ENCODE peak calls at places on chromosomes 16 and 17, in seven cellular contexts. One of them, this sample, is unnamed.

GRCh38 chr17:78558181-78558850 is 18.9 kb downstream of the DNAH17 start:
- DNase-seq in cardiac muscle cell: peak
- DNase-seq in heart left ventricle: no peak
- DNase-seq in ovary: no peak
- DNase-seq in A549: peak
- DNase-seq in brain microvascular endothelial cell: peak
- DNase-seq in adipocyte: peak
- DNase-seq in this sample: peak

GRCh38 chr16:27253526-27253930 is 15.0 kb downstream of the NSMCE1 start:
- DNase-seq in cardiac muscle cell: peak
- DNase-seq in heart left ventricle: no peak
- DNase-seq in ovary: no peak
- DNase-seq in A549: peak
- DNase-seq in brain microvascular endothelial cell: peak
- DNase-seq in adipocyte: peak
- DNase-seq in this sample: peak

GRCh38 chr17:29929006-29929543 is 953 bp downstream of the SSH2 start:
- DNase-seq in cardiac muscle cell: peak
- DNase-seq in heart left ventricle: no peak
- DNase-seq in ovary: no peak
- DNase-seq in A549: no peak
- DNase-seq in brain microvascular endothelial cell: peak
- DNase-seq in adipocyte: peak
- DNase-seq in this sample: peak

GRCh38 chr16:66746682-66747081 is 4.7 kb downstream of the DYNC1LI2 start:
- DNase-seq in cardiac muscle cell: peak
- DNase-seq in heart left ventricle: no peak
- DNase-seq in ovary: no peak
- DNase-seq in A549: no peak
- DNase-seq in brain microvascular endothelial cell: no peak
- DNase-seq in adipocyte: no peak
- DNase-seq in this sample: no peak

GRCh38 chr16:23394141-23394540 is 58.8 kb downstream of the COG7 start:
- DNase-seq in cardiac muscle cell: no peak
- DNase-seq in heart left ventricle: no peak
- DNase-seq in ovary: no peak
- DNase-seq in A549: no peak
- DNase-seq in brain microvascular endothelial cell: no peak
- DNase-seq in adipocyte: no peak
- DNase-seq in this sample: no peak

GRCh38 chr17:885971-886571 is 93.5 kb downstream of the NXN start:
- DNase-seq in cardiac muscle cell: no peak
- DNase-seq in heart left ventricle: peak
- DNase-seq in ovary: peak
- DNase-seq in A549: no peak
- DNase-seq in brain microvascular endothelial cell: no peak
- DNase-seq in adipocyte: no peak
- DNase-seq in this sample: no peak

GRCh38 chr16:75131081-75131480 is 14.5 kb upstream of the LDHD start:
- DNase-seq in cardiac muscle cell: no peak
- DNase-seq in heart left ventricle: no peak
- DNase-seq in ovary: no peak
- DNase-seq in A549: no peak
- DNase-seq in brain microvascular endothelial cell: no peak
- DNase-seq in adipocyte: no peak
- DNase-seq in this sample: no peak

GRCh38 chr17:6487243-6488007 is 43.2 kb downstream of the PIMREG start:
- DNase-seq in cardiac muscle cell: peak
- DNase-seq in heart left ventricle: no peak
- DNase-seq in ovary: no peak
- DNase-seq in A549: no peak
- DNase-seq in brain microvascular endothelial cell: no peak
- DNase-seq in adipocyte: no peak
- DNase-seq in this sample: no peak

GRCh38 chr17:62675701-62676100 is 48.2 kb downstream of the MRC2 start:
- DNase-seq in cardiac muscle cell: no peak
- DNase-seq in heart left ventricle: no peak
- DNase-seq in ovary: no peak
- DNase-seq in A549: no peak
- DNase-seq in brain microvascular endothelial cell: no peak
- DNase-seq in adipocyte: no peak
- DNase-seq in this sample: no peak

GRCh38 chr17:2722611-2723010 is 11.0 kb upstream of the CLUH start:
- DNase-seq in cardiac muscle cell: no peak
- DNase-seq in heart left ventricle: no peak
- DNase-seq in ovary: no peak
- DNase-seq in A549: no peak
- DNase-seq in brain microvascular endothelial cell: no peak
- DNase-seq in adipocyte: no peak
- DNase-seq in this sample: no peak

GRCh38 chr17:2723997-2724782 is 12.6 kb upstream of the CLUH start:
- DNase-seq in cardiac muscle cell: no peak
- DNase-seq in heart left ventricle: peak
- DNase-seq in ovary: no peak
- DNase-seq in A549: no peak
- DNase-seq in brain microvascular endothelial cell: no peak
- DNase-seq in adipocyte: no peak
- DNase-seq in this sample: peak

GRCh38 chr17:2721603-2722002 is 10.0 kb upstream of the CLUH start:
- DNase-seq in cardiac muscle cell: no peak
- DNase-seq in heart left ventricle: no peak
- DNase-seq in ovary: no peak
- DNase-seq in A549: no peak
- DNase-seq in brain microvascular endothelial cell: no peak
- DNase-seq in adipocyte: no peak
- DNase-seq in this sample: peak

GRCh38 chr17:2723505-2723996 is 12.0 kb upstream of the CLUH start:
- DNase-seq in cardiac muscle cell: no peak
- DNase-seq in heart left ventricle: no peak
- DNase-seq in ovary: no peak
- DNase-seq in A549: no peak
- DNase-seq in brain microvascular endothelial cell: no peak
- DNase-seq in adipocyte: no peak
- DNase-seq in this sample: peak

GRCh38 chr17:2724783-2725164 is 13.2 kb upstream of the CLUH start:
- DNase-seq in cardiac muscle cell: peak
- DNase-seq in heart left ventricle: peak
- DNase-seq in ovary: no peak
- DNase-seq in A549: peak
- DNase-seq in brain microvascular endothelial cell: no peak
- DNase-seq in adipocyte: peak
- DNase-seq in this sample: peak
- H3K4me3 ChIP-seq in cardiac muscle cell: no peak
- H3K4me3 ChIP-seq in heart left ventricle: peak
- H3K4me3 ChIP-seq in ovary: peak
- H3K4me3 ChIP-seq in A549: peak
- H3K4me3 ChIP-seq in brain microvascular endothelial cell: no peak
- H3K4me3 ChIP-seq in adipocyte: no peak
- H3K4me3 ChIP-seq in this sample: no peak

GRCh38 chr16:30061195-30061554 is 4.4 kb upstream of the ALDOA start:
- DNase-seq in cardiac muscle cell: no peak
- DNase-seq in heart left ventricle: no peak
- DNase-seq in ovary: no peak
- DNase-seq in A549: no peak
- DNase-seq in brain microvascular endothelial cell: no peak
- DNase-seq in adipocyte: no peak
- DNase-seq in this sample: no peak

GRCh38 chr16:30063893-30064745 is 1.4 kb upstream of the ALDOA start:
- DNase-seq in cardiac muscle cell: no peak
- DNase-seq in heart left ventricle: peak
- DNase-seq in ovary: peak
- DNase-seq in A549: peak
- DNase-seq in brain microvascular endothelial cell: no peak
- DNase-seq in adipocyte: peak
- DNase-seq in this sample: peak

GRCh38 chr16:30064746-30065111 is 831 bp upstream of the ALDOA start:
- DNase-seq in cardiac muscle cell: no peak
- DNase-seq in heart left ventricle: no peak
- DNase-seq in ovary: no peak
- DNase-seq in A549: no peak
- DNase-seq in brain microvascular endothelial cell: no peak
- DNase-seq in adipocyte: no peak
- DNase-seq in this sample: no peak

GRCh38 chr16:30065112-30065942 is at the start of gene ALDOA:
- DNase-seq in cardiac muscle cell: peak
- DNase-seq in heart left ventricle: peak
- DNase-seq in ovary: peak
- DNase-seq in A549: peak
- DNase-seq in brain microvascular endothelial cell: peak
- DNase-seq in adipocyte: peak
- DNase-seq in this sample: peak

DNA sequence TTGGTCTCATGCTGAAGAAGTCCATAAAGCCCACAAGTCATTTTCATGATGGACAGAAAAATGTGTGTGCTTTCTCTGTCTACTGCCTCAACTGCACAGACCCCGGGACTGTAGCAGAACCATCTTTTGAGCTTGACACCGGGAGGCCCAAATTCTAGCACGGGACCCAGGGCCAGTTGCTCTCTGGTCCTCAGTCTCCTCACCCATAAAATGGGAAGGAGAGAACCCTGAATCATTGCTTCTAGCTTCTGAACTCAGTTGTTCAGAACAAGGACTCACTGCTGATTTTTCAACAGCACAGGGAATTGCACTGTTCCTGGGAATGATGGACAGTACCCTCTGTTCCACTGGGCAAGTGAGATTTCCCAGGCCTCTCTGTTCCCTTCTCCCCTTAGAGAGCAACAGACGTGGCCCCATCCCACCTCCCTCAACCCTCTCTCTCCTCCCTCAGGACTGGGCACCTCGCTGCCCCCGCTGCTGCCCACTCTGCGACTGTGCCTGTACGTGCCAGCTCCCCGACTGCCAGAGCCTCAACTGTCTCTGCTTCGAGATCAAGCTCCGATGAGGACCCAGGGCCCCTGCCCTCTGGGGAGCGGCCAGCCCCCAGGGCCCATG is 2.2 kb upstream of the ALDOA start:
- DNase-seq in cardiac muscle cell: no peak
- DNase-seq in heart left ventricle: no peak
- DNase-seq in ovary: no peak
- DNase-seq in A549: no peak
- DNase-seq in brain microvascular endothelial cell: no peak
- DNase-seq in adipocyte: no peak
- DNase-seq in this sample: no peak
- H3K4me3 ChIP-seq in cardiac muscle cell: peak
- H3K4me3 ChIP-seq in heart left ventricle: peak
- H3K4me3 ChIP-seq in ovary: peak
- H3K4me3 ChIP-seq in A549: peak
- H3K4me3 ChIP-seq in brain microvascular endothelial cell: peak
- H3K4me3 ChIP-seq in adipocyte: peak
- H3K4me3 ChIP-seq in this sample: peak

GRCh38 chr17:64773836-64774761 is 112.0 kb upstream of the SMURF2 start:
- DNase-seq in cardiac muscle cell: peak
- DNase-seq in heart left ventricle: peak
- DNase-seq in ovary: no peak
- DNase-seq in A549: peak
- DNase-seq in brain microvascular endothelial cell: peak
- DNase-seq in adipocyte: peak
- DNase-seq in this sample: peak

GRCh38 chr17:64772845-64773299 is 110.8 kb upstream of the SMURF2 start:
- DNase-seq in cardiac muscle cell: no peak
- DNase-seq in heart left ventricle: no peak
- DNase-seq in ovary: no peak
- DNase-seq in A549: no peak
- DNase-seq in brain microvascular endothelial cell: no peak
- DNase-seq in adipocyte: no peak
- DNase-seq in this sample: no peak

GRCh38 chr17:64774888-64775600 is 112.9 kb upstream of the SMURF2 start:
- DNase-seq in cardiac muscle cell: no peak
- DNase-seq in heart left ventricle: no peak
- DNase-seq in ovary: no peak
- DNase-seq in A549: no peak
- DNase-seq in brain microvascular endothelial cell: no peak
- DNase-seq in adipocyte: no peak
- DNase-seq in this sample: no peak

GRCh38 chr17:64771980-64772844 is 110.1 kb upstream of the SMURF2 start:
- DNase-seq in cardiac muscle cell: no peak
- DNase-seq in heart left ventricle: no peak
- DNase-seq in ovary: no peak
- DNase-seq in A549: no peak
- DNase-seq in brain microvascular endothelial cell: no peak
- DNase-seq in adipocyte: no peak
- DNase-seq in this sample: no peak

DNA sequence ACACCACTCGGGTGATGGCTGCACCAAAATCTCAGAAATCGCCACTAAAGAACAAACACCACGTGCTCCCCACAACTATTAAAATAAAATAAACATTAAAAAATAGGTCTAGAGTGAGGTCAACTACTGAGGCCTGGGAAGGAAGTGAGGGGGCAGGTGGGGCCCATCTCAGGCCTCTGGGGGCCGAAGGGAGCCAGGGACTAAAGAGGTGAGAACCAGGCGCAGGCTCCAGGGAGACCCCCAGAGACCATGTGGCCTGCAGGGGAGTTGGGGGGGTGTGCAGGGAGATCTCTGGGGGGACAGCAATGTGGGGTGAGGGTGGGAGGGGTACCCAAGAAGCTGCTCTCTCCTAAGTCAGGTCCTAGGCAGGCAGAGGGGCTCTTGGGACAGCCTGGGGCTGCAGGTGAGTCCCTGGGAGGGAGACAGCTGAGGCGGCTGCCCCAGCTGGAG is 111.3 kb upstream of the SMURF2 start:
- DNase-seq in cardiac muscle cell: no peak
- DNase-seq in heart left ventricle: no peak
- DNase-seq in ovary: no peak
- DNase-seq in A549: no peak
- DNase-seq in brain microvascular endothelial cell: no peak
- DNase-seq in adipocyte: no peak
- DNase-seq in this sample: no peak
- H3K4me3 ChIP-seq in cardiac muscle cell: no peak
- H3K4me3 ChIP-seq in heart left ventricle: no peak
- H3K4me3 ChIP-seq in ovary: no peak
- H3K4me3 ChIP-seq in A549: peak
- H3K4me3 ChIP-seq in brain microvascular endothelial cell: no peak
- H3K4me3 ChIP-seq in adipocyte: no peak
- H3K4me3 ChIP-seq in this sample: peak

GRCh38 chr16:78402797-78403196 is 303.3 kb downstream of the WWOX start:
- DNase-seq in cardiac muscle cell: no peak
- DNase-seq in heart left ventricle: no peak
- DNase-seq in ovary: no peak
- DNase-seq in A549: no peak
- DNase-seq in brain microvascular endothelial cell: no peak
- DNase-seq in adipocyte: no peak
- DNase-seq in this sample: no peak

GRCh38 chr16:78405833-78406232 is 306.4 kb downstream of the WWOX start:
- DNase-seq in cardiac muscle cell: no peak
- DNase-seq in heart left ventricle: no peak
- DNase-seq in ovary: no peak
- DNase-seq in A549: no peak
- DNase-seq in brain microvascular endothelial cell: no peak
- DNase-seq in adipocyte: no peak
- DNase-seq in this sample: no peak

DNA sequence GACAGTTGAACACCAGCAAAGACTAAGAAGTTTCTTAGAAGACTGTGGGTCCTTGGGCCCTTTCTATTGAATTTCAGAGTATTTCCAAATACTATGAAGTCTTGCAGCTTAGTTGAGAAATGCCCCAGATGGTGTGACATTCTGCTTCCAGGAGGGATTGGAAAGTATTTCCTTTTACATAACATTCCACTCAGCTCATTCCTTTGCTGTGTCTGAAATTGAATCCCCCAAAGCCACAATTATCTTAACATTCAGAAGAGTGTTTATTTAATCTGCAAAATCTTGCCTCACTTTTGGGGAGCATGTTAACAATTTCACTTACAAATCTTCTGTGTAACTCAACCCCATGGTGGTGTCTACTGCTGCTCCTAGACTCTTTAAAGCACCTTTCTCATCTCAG is 307.7 kb downstream of the WWOX start:
- DNase-seq in cardiac muscle cell: no peak
- DNase-seq in heart left ventricle: no peak
- DNase-seq in ovary: no peak
- DNase-seq in A549: no peak
- DNase-seq in brain microvascular endothelial cell: no peak
- DNase-seq in adipocyte: peak
- DNase-seq in this sample: no peak
- H3K4me3 ChIP-seq in cardiac muscle cell: no peak
- H3K4me3 ChIP-seq in heart left ventricle: no peak
- H3K4me3 ChIP-seq in ovary: no peak
- H3K4me3 ChIP-seq in A549: no peak
- H3K4me3 ChIP-seq in brain microvascular endothelial cell: no peak
- H3K4me3 ChIP-seq in adipocyte: peak
- H3K4me3 ChIP-seq in this sample: no peak

This sample was measured in epithelial cell of esophagus.